ENCODE peak calls at places on chromosome 5, in eight cellular contexts. Y is neural progenitor cell, L is SK-N-SH, G is GM23338, E is HCT116, W is OCI-LY7, H is MM.1S, Z is PC-3. D is an unnamed sample.
A peak's percentile ranks its signal among the peaks of the same experiment; 100 is the strongest.

GRCh38 chr5:180093651-180094382 is 22.3 kb upstream of the RNF130 start:
- DNase-seq in Y (no peak), L (no peak), G (no peak), E (no peak), W (no peak), H (no peak), Z (no peak), D (no peak)

GRCh38 chr5:152285764-152286163 is 119.3 kb downstream of the NMUR2 start:
- DNase-seq in Y (no peak), L (no peak), G (no peak), E (no peak), W (no peak), H (no peak), Z (no peak), D (no peak)

GRCh38 chr5:181260720-181261319 is at the start of gene TRIM52:
- DNase-seq in Y (peak; percentile 97), L (peak; percentile 88), G (peak; percentile 96), E (peak; percentile 89), W (peak; percentile 97), H (peak; percentile 96), Z (peak; percentile 94), D (peak; percentile 95)

GRCh38 chr5:6660704-6661103 is 27.5 kb downstream of the SRD5A1 start:
- DNase-seq in Y (no peak), L (no peak), G (no peak), E (no peak), W (peak; percentile 75), H (no peak), Z (no peak), D (no peak)

GRCh38 chr5:154194348-154195329 is 4.1 kb downstream of the GALNT10 start:
- DNase-seq in Y (peak; percentile 64), L (no peak), G (peak; percentile 86), E (no peak), W (no peak), H (no peak), Z (peak; percentile 73), D (peak; percentile 56)

GRCh38 chr5:74851684-74852353 is 14.4 kb downstream of the FAM169A start:
- DNase-seq in Y (no peak), L (no peak), G (no peak), E (no peak), W (no peak), H (peak; percentile 69), Z (peak; percentile 26), D (peak; percentile 80)

GRCh38 chr5:137487600-137487999 is 11.5 kb downstream of the SPOCK1 start:
- DNase-seq in Y (no peak), L (no peak), G (no peak), E (no peak), W (no peak), H (no peak), Z (peak; percentile 9), D (peak; percentile 90)

GRCh38 chr5:1477341-1477740 is 32.1 kb upstream of the SLC6A3 start:
- DNase-seq in Y (no peak), L (no peak), G (no peak), E (no peak), W (no peak), H (no peak), Z (no peak), D (no peak)

GRCh38 chr5:57499262-57500050 is 16.8 kb upstream of the ACTBL2 start:
- DNase-seq in Y (peak; percentile 70), L (peak; percentile 36), G (peak; percentile 89), E (peak; percentile 62), W (peak; percentile 11), H (peak; percentile 84), Z (peak; percentile 71), D (peak; percentile 75)

GRCh38 chr5:95986001-95986400 is 24.4 kb upstream of the ELL2 start:
- DNase-seq in Y (no peak), L (no peak), G (no peak), E (no peak), W (no peak), H (no peak), Z (no peak), D (no peak)

GRCh38 chr5:180441577-180441976 is 52.6 kb upstream of the CNOT6 start:
- DNase-seq in Y (no peak), L (no peak), G (peak; percentile 14), E (no peak), W (no peak), H (no peak), Z (no peak), D (no peak)

GRCh38 chr5:142376001-142376400 is 51.2 kb upstream of the SPRY4 start:
- DNase-seq in Y (no peak), L (no peak), G (no peak), E (no peak), W (no peak), H (no peak), Z (no peak), D (no peak)

GRCh38 chr5:35205186-35205585 is 25.1 kb downstream of the PRLR start:
- DNase-seq in Y (no peak), L (no peak), G (no peak), E (no peak), W (no peak), H (no peak), Z (peak; percentile 56), D (peak; percentile 55)

GRCh38 chr5:9545301-9545958 is 445 bp downstream of the SEMA5A start:
- DNase-seq in Y (peak; percentile 49), L (peak; percentile 53), G (peak; percentile 63), E (no peak), W (no peak), H (peak; percentile 24), Z (no peak), D (peak; percentile 35)

GRCh38 chr5:124981901-124982300 is 235.5 kb upstream of the ZNF608 start:
- DNase-seq in Y (no peak), L (no peak), G (no peak), E (no peak), W (no peak), H (no peak), Z (no peak), D (no peak)

GRCh38 chr5:116550082-116550481 is 24.5 kb downstream of the SEMA6A start:
- DNase-seq in Y (no peak), L (no peak), G (no peak), E (no peak), W (no peak), H (no peak), Z (no peak), D (no peak)

GRCh38 chr5:78527054-78527884 is 121.3 kb downstream of the LHFPL2 start:
- DNase-seq in Y (peak; percentile 40), L (no peak), G (peak; percentile 62), E (no peak), W (no peak), H (no peak), Z (peak; percentile 52), D (peak; percentile 98)

GRCh38 chr5:39055760-39056393 is 18.3 kb downstream of the RICTOR start:
- DNase-seq in Y (no peak), L (no peak), G (no peak), E (no peak), W (no peak), H (no peak), Z (peak; percentile 19), D (no peak)

GRCh38 chr5:38317887-38318286 is 59.5 kb downstream of the EGFLAM start:
- DNase-seq in Y (no peak), L (no peak), G (no peak), E (no peak), W (no peak), H (no peak), Z (no peak), D (no peak)

GRCh38 chr5:142107729-142108431 is 699 bp upstream of the NDFIP1 start:
- DNase-seq in Y (no peak), L (no peak), G (no peak), E (no peak), W (no peak), H (no peak), Z (no peak), D (no peak)

GRCh38 chr5:118791986-118792734 is 196.2 kb downstream of the DTWD2 start:
- DNase-seq in Y (peak; percentile 81), L (peak; percentile 46), G (peak; percentile 86), E (peak; percentile 45), W (peak; percentile 72), H (peak; percentile 78), Z (peak; percentile 65), D (peak; percentile 85)

DNA sequence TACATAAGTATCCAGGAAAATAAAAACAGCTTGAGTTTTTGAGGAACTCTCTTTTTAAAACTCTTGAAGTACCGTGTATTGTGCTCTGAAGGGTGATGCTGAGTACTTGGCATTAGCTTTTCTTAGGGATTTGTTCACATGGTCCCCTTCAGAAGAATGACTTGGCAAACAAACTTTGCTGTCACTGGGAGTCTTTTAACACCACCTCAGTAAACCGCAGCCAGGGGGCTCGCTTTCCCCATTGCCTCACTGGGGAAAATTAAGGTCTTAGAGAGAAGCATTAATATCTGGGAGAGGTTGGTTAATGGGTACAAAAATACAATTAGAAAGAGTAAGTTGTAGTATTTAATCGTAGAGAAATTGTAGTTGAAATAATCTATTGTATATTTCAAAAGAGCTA is 105.9 kb upstream of the DAP start:
- DNase-seq in Y (peak; percentile 33), L (no peak), G (peak; percentile 65), E (no peak), W (no peak), H (no peak), Z (peak; percentile 45), D (no peak)
- TF ChIP-seq EZH2phosphoT487 in Y (no peak), L (no peak), G (no peak), E (no peak), W (no peak), H (no peak), Z (no peak), D (no peak)

DNA sequence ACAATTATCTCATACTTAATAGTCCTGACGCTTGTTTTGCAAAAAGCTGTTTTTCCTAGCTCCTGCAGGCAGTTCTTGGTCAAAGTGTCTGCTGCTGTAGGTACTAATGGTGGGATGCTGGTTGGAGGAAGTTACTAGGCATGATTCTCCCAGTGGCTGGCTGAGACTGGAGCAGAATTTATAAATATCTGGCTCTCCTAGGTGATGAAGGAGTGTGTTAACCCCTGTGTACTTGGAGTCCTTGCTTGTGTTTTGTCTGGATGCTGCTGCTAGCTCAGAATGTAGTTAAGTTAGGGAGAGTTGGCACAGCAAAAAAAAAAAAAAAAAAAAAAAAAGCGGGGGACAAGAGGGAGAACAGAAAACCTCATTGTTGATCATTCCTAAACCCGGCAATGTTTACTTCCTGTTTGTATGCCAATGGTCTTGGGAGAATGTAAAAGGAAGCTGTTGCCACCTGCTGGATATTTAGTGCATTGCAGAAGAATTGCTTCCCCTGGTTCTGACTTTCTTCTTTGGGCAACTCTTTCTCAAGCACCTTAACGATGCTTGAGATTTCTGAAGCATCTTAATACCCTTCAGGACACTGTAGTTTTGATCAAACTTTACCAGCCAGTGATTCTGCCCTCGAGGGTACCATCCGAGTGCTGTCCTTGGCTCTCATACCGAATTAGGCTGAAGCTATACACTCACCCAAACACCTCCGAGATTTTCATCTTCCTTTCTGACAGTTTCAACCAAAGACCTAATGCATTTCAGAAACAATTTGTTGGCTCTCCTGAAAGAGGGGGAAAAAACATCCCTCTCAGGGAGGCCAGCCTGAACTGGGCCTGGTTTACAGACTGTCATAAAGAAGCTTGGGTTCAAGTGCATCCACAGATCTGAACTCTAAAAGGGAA is 71.7 kb upstream of the WWC1 start:
- DNase-seq in Y (peak; percentile 72), L (peak; percentile 80), G (peak; percentile 88), E (peak; percentile 68), W (peak; percentile 65), H (peak; percentile 62), Z (peak; percentile 74), D (peak; percentile 78)
- H3K4me3 ChIP-seq in Y (no peak overlapping the region), L (no peak overlapping the region), G (no peak overlapping the region), E (no peak overlapping the region), W (peak overlapping the region; percentile 36), H (no peak overlapping the region), Z (no peak overlapping the region), D (peak overlapping the region; percentile 5)

GRCh38 chr5:32450952-32451351 is 6.4 kb upstream of the ZFR start:
- DNase-seq in Y (peak; percentile 33), L (no peak), G (peak; percentile 58), E (peak; percentile 19), W (no peak), H (peak; percentile 23), Z (peak; percentile 15), D (no peak)
- TF ChIP-seq EZH2phosphoT487 in Y (no peak), L (no peak), G (no peak), E (no peak), W (no peak), H (no peak), Z (no peak), D (no peak)

GRCh38 chr5:157917909-157918809 is 59.2 kb upstream of the CLINT1 start:
- DNase-seq in Y (peak; percentile 77), L (peak; percentile 39), G (peak; percentile 86), E (peak; percentile 66), W (peak; percentile 84), H (peak; percentile 70), Z (peak; percentile 92), D (peak; percentile 90)
- H3K4me3 ChIP-seq in Y (no peak overlapping the region), L (no peak overlapping the region), G (no peak overlapping the region), E (no peak overlapping the region), W (no peak overlapping the region), H (no peak overlapping the region), Z (no peak overlapping the region), D (no peak overlapping the region)

D was measured in GM23248.